ENCODE peak calls at places on chromosomes 4 and X, in five cellular contexts. Y is PC-9, Q is mucosa of descending colon, U is brain microvascular endothelial cell, O is HFF-Myc. B is an unnamed sample.
A peak's percentile ranks its signal among the peaks of the same experiment; 100 is the strongest.

GRCh38 chr4:2266821-2267220 is 4.9 kb upstream of the MXD4 start:
- DNase-seq in Y (no peak), Q (peak; percentile 38), U (no peak), O (no peak), B (no peak)

GRCh38 chrX:81120936-81121351 is 80.8 kb downstream of the HMGN5 start:
- DNase-seq in Y (peak; percentile 37), Q (no peak), U (peak; percentile 27), O (no peak), B (peak; percentile 67)

GRCh38 chr4:8364848-8365350 is 75.6 kb downstream of the ACOX3 start:
- DNase-seq in Y (no peak), Q (peak; percentile 25), U (no peak), O (no peak), B (no peak)

GRCh38 chr4:69490271-69490670 is 5.4 kb downstream of the UGT2B4 start:
- DNase-seq in Y (no peak), Q (no peak), U (no peak), O (no peak), B (peak; percentile 1)

GRCh38 chrX:74389016-74389415 is 32.3 kb upstream of the SLC16A2 start:
- DNase-seq in Y (no peak), Q (no peak), U (no peak), O (no peak), B (no peak)

GRCh38 chrX:154398668-154399526 is 720 bp downstream of the RPL10 start:
- DNase-seq in Y (peak; percentile 89), Q (peak; percentile 92), U (peak; percentile 61), O (no peak), B (peak; percentile 87)

GRCh38 chrX:133749370-133749769 is 236.0 kb downstream of the GPC3 start:
- DNase-seq in Y (no peak), Q (no peak), U (no peak), O (no peak), B (no peak)

GRCh38 chrX:51892921-51893745 is at the start of gene MAGED1:
- DNase-seq in Y (peak; percentile 98), Q (peak; percentile 89), U (peak; percentile 93), O (peak; percentile 78), B (peak; percentile 96)

GRCh38 chr4:82913305-82913704 is 12.8 kb downstream of the THAP9 start:
- DNase-seq in Y (no peak), Q (no peak), U (no peak), O (no peak), B (no peak)

GRCh38 chr4:38424171-38424871 is 239.7 kb upstream of the KLF3 start:
- DNase-seq in Y (no peak), Q (peak; percentile 64), U (no peak), O (no peak), B (no peak)

GRCh38 chrX:44621088-44621487 is 78.4 kb upstream of the FUNDC1 start:
- DNase-seq in Y (no peak), Q (no peak), U (no peak), O (no peak), B (no peak)
- H3K4me3 ChIP-seq in Y (no peak overlapping the region), Q (no peak overlapping the region), U (no peak overlapping the region), O (no peak overlapping the region), B (no peak overlapping the region)

GRCh38 chr4:43133566-43133965 is 241.1 kb downstream of the GRXCR1 start:
- DNase-seq in Y (no peak), Q (no peak), U (no peak), O (no peak), B (no peak)

GRCh38 chr4:43136752-43137151 is 244.2 kb downstream of the GRXCR1 start:
- DNase-seq in Y (no peak), Q (no peak), U (no peak), O (no peak), B (no peak)

GRCh38 chr4:43130228-43131021 is 237.9 kb downstream of the GRXCR1 start:
- DNase-seq in Y (no peak), Q (no peak), U (no peak), O (no peak), B (no peak)

GRCh38 chr4:43126595-43126994 is 234.1 kb downstream of the GRXCR1 start:
- DNase-seq in Y (no peak), Q (no peak), U (no peak), O (no peak), B (no peak)

GRCh38 chr4:43132010-43132582 is 239.6 kb downstream of the GRXCR1 start:
- DNase-seq in Y (peak; percentile 20), Q (no peak), U (peak; percentile 35), O (peak; percentile 21), B (peak; percentile 77)
- TF ChIP-seq CTCF in Y (peak; percentile 87), Q (peak; percentile 42), U (peak; percentile 86), O (peak; percentile 67), B (peak; percentile 80)

GRCh38 chr4:140426610-140427103 is 791 bp downstream of the CLGN start:
- DNase-seq in Y (no peak), Q (no peak), U (no peak), O (no peak), B (peak; percentile 18)
- H3K4me3 ChIP-seq in Y (peak overlapping the region; percentile 68), Q (no peak overlapping the region), U (peak overlapping the region; percentile 80), O (peak overlapping the region; percentile 46), B (peak overlapping the region; percentile 57)

DNA sequence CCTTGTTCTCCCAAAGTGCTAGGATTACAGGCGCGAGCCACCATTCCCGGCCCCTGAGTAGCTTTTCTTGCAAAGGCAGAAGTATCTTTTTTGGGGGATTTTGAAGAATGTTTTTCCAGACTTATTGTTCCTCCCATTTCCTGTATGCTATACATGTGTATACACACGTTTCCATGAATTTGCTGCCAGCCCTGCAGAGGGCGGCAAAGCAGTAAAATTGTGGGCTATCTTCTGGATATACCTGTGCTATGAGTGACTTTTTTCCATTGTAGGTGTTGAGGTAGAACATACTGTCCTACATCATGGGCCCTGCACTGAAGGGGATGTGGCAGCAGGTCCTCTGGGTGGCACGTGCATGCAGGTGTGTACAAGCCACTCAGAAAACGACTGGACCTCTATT is 16.9 kb upstream of the MED28 start:
- DNase-seq in Y (peak; percentile 26), Q (no peak), U (no peak), O (no peak), B (no peak)
- TF ChIP-seq CTCF in Y (peak; percentile 61), Q (no peak), U (peak; percentile 54), O (peak; percentile 38), B (peak; percentile 37)

GRCh38 chrX:10579018-10579752 is 41.2 kb downstream of the MID1 start:
- DNase-seq in Y (peak; percentile 20), Q (no peak), U (peak; percentile 51), O (no peak), B (peak; percentile 85)
- H3K4me3 ChIP-seq in Y (peak overlapping the region; percentile 52), Q (no peak overlapping the region), U (no peak overlapping the region), O (peak overlapping the region; percentile 14), B (peak overlapping the region; percentile 20)

DNA sequence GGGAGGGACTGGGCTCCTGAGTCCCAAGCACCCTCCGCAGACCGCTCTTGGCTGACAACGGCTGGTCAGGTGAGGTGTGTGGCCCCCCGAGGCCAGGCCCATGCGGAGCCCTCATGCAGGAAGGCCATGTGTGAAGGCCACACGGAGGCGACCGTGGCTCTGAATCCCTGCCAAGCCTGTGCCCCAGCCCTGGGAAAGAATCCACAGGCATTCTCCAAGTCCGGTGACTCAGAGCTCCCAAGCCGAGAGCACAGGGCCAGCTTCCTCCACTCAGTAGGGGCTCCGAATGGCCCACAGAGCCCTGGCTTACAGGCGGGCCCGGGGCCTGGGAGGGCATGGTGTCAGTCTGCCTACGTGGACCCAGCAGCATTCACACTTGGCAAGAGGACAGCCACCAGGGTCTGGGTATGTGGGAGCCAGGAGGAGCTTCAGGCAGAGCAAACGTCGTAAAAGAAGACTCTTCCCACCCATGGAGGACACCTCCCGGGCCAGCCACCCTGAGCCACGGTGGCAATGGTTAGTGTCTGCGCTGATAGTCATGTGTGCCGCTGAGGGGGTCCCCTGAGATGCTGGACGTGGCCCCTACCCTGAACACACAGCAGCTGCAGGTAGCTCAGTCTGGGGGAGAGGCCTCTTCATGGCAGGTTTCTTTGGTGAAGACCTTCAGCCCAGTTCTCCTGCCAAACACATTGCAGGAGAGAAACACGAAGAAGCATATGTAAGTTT is 105.7 kb downstream of the PSAPL1 start:
- DNase-seq in Y (peak; percentile 85), Q (peak; percentile 56), U (peak; percentile 77), O (peak; percentile 32), B (peak; percentile 77)
- TF ChIP-seq CTCF in Y (no peak), Q (no peak), U (peak; percentile 25), O (no peak), B (no peak)